ENCODE peak calls at places on chromosome 16, in seven cellular contexts. One of them, this sample, is unnamed.

GRCh38 chr16:71914802-71915201 is 19.5 kb downstream of the IST1 start:
- DNase-seq in fibroblast of the aortic adventitia: no peak
- DNase-seq in non-pigmented ciliary epithelial cell: no peak
- DNase-seq in NCI-H460: no peak
- DNase-seq in CD4-positive, alpha-beta memory T cell: no peak
- DNase-seq in H4: no peak
- DNase-seq in fibroblast of pulmonary artery: no peak
- DNase-seq in this sample: no peak

GRCh38 chr16:68640972-68641371 is 4.1 kb upstream of the CDH3 start:
- DNase-seq in fibroblast of the aortic adventitia: peak
- DNase-seq in non-pigmented ciliary epithelial cell: no peak
- DNase-seq in NCI-H460: no peak
- DNase-seq in CD4-positive, alpha-beta memory T cell: no peak
- DNase-seq in H4: peak
- DNase-seq in fibroblast of pulmonary artery: peak
- DNase-seq in this sample: no peak

GRCh38 chr16:3465301-3465700 is 21.8 kb downstream of the NAA60 start:
- DNase-seq in fibroblast of the aortic adventitia: no peak
- DNase-seq in non-pigmented ciliary epithelial cell: no peak
- DNase-seq in NCI-H460: no peak
- DNase-seq in CD4-positive, alpha-beta memory T cell: no peak
- DNase-seq in H4: no peak
- DNase-seq in fibroblast of pulmonary artery: no peak
- DNase-seq in this sample: no peak

GRCh38 chr16:4136229-4136813 is 20.1 kb upstream of the ADCY9 start:
- DNase-seq in fibroblast of the aortic adventitia: no peak
- DNase-seq in non-pigmented ciliary epithelial cell: no peak
- DNase-seq in NCI-H460: no peak
- DNase-seq in CD4-positive, alpha-beta memory T cell: no peak
- DNase-seq in H4: peak
- DNase-seq in fibroblast of pulmonary artery: no peak
- DNase-seq in this sample: no peak

GRCh38 chr16:86965331-86965730 is 351.9 kb downstream of the C16orf95 start:
- DNase-seq in fibroblast of the aortic adventitia: no peak
- DNase-seq in non-pigmented ciliary epithelial cell: no peak
- DNase-seq in NCI-H460: no peak
- DNase-seq in CD4-positive, alpha-beta memory T cell: no peak
- DNase-seq in H4: no peak
- DNase-seq in fibroblast of pulmonary artery: no peak
- DNase-seq in this sample: no peak

GRCh38 chr16:11183951-11184350 is 72.1 kb downstream of the SOCS1 start:
- DNase-seq in fibroblast of the aortic adventitia: no peak
- DNase-seq in non-pigmented ciliary epithelial cell: no peak
- DNase-seq in NCI-H460: no peak
- DNase-seq in CD4-positive, alpha-beta memory T cell: no peak
- DNase-seq in H4: no peak
- DNase-seq in fibroblast of pulmonary artery: no peak
- DNase-seq in this sample: no peak

GRCh38 chr16:30997887-30998711 is 12.3 kb downstream of the STX1B start:
- DNase-seq in fibroblast of the aortic adventitia: peak
- DNase-seq in non-pigmented ciliary epithelial cell: peak
- DNase-seq in NCI-H460: no peak
- DNase-seq in CD4-positive, alpha-beta memory T cell: no peak
- DNase-seq in H4: peak
- DNase-seq in fibroblast of pulmonary artery: peak
- DNase-seq in this sample: no peak

GRCh38 chr16:51849715-51850114 is 697.2 kb downstream of the TOX3 start:
- DNase-seq in fibroblast of the aortic adventitia: no peak
- DNase-seq in non-pigmented ciliary epithelial cell: no peak
- DNase-seq in NCI-H460: no peak
- DNase-seq in CD4-positive, alpha-beta memory T cell: no peak
- DNase-seq in H4: no peak
- DNase-seq in fibroblast of pulmonary artery: no peak
- DNase-seq in this sample: no peak

GRCh38 chr16:66121466-66121865 is 245.0 kb upstream of the CDH5 start:
- DNase-seq in fibroblast of the aortic adventitia: no peak
- DNase-seq in non-pigmented ciliary epithelial cell: no peak
- DNase-seq in NCI-H460: no peak
- DNase-seq in CD4-positive, alpha-beta memory T cell: no peak
- DNase-seq in H4: no peak
- DNase-seq in fibroblast of pulmonary artery: no peak
- DNase-seq in this sample: no peak

GRCh38 chr16:31356566-31357323 is 1.8 kb downstream of the ITGAX start:
- DNase-seq in fibroblast of the aortic adventitia: no peak
- DNase-seq in non-pigmented ciliary epithelial cell: no peak
- DNase-seq in NCI-H460: no peak
- DNase-seq in CD4-positive, alpha-beta memory T cell: no peak
- DNase-seq in H4: no peak
- DNase-seq in fibroblast of pulmonary artery: no peak
- DNase-seq in this sample: no peak

GRCh38 chr16:85056211-85056748 is 28.7 kb downstream of the KIAA0513 start:
- DNase-seq in fibroblast of the aortic adventitia: peak
- DNase-seq in non-pigmented ciliary epithelial cell: no peak
- DNase-seq in NCI-H460: no peak
- DNase-seq in CD4-positive, alpha-beta memory T cell: peak
- DNase-seq in H4: no peak
- DNase-seq in fibroblast of pulmonary artery: peak
- DNase-seq in this sample: no peak

GRCh38 chr16:21166561-21166961 is 8.1 kb downstream of the LDAF1 start:
- DNase-seq in fibroblast of the aortic adventitia: no peak
- DNase-seq in non-pigmented ciliary epithelial cell: no peak
- DNase-seq in NCI-H460: no peak
- DNase-seq in CD4-positive, alpha-beta memory T cell: no peak
- DNase-seq in H4: peak
- DNase-seq in fibroblast of pulmonary artery: peak
- DNase-seq in this sample: no peak

GRCh38 chr16:84166796-84167695 is 19.8 kb downstream of the TAF1C start:
- DNase-seq in fibroblast of the aortic adventitia: no peak
- DNase-seq in non-pigmented ciliary epithelial cell: no peak
- DNase-seq in NCI-H460: no peak
- DNase-seq in CD4-positive, alpha-beta memory T cell: no peak
- DNase-seq in H4: no peak
- DNase-seq in fibroblast of pulmonary artery: no peak
- DNase-seq in this sample: no peak

GRCh38 chr16:10039220-10040096 is 142.8 kb downstream of the GRIN2A start:
- DNase-seq in fibroblast of the aortic adventitia: peak
- DNase-seq in non-pigmented ciliary epithelial cell: no peak
- DNase-seq in NCI-H460: no peak
- DNase-seq in CD4-positive, alpha-beta memory T cell: no peak
- DNase-seq in H4: no peak
- DNase-seq in fibroblast of pulmonary artery: no peak
- DNase-seq in this sample: no peak

GRCh38 chr16:80938035-80938927 is 68.4 kb downstream of the CMC2 start:
- DNase-seq in fibroblast of the aortic adventitia: peak
- DNase-seq in non-pigmented ciliary epithelial cell: peak
- DNase-seq in NCI-H460: no peak
- DNase-seq in CD4-positive, alpha-beta memory T cell: no peak
- DNase-seq in H4: peak
- DNase-seq in fibroblast of pulmonary artery: peak
- DNase-seq in this sample: no peak

GRCh38 chr16:5422047-5422446 is 324.5 kb upstream of the EEF2KMT start:
- DNase-seq in fibroblast of the aortic adventitia: no peak
- DNase-seq in non-pigmented ciliary epithelial cell: no peak
- DNase-seq in NCI-H460: no peak
- DNase-seq in CD4-positive, alpha-beta memory T cell: no peak
- DNase-seq in H4: no peak
- DNase-seq in fibroblast of pulmonary artery: no peak
- DNase-seq in this sample: no peak

GRCh38 chr16:86452451-86452850 is 57.9 kb upstream of the FOXF1 start:
- DNase-seq in fibroblast of the aortic adventitia: peak
- DNase-seq in non-pigmented ciliary epithelial cell: no peak
- DNase-seq in NCI-H460: no peak
- DNase-seq in CD4-positive, alpha-beta memory T cell: no peak
- DNase-seq in H4: no peak
- DNase-seq in fibroblast of pulmonary artery: no peak
- DNase-seq in this sample: no peak

GRCh38 chr16:68756250-68757051 is 19.4 kb downstream of the CDH1 start:
- DNase-seq in fibroblast of the aortic adventitia: peak
- DNase-seq in non-pigmented ciliary epithelial cell: no peak
- DNase-seq in NCI-H460: no peak
- DNase-seq in CD4-positive, alpha-beta memory T cell: peak
- DNase-seq in H4: peak
- DNase-seq in fibroblast of pulmonary artery: no peak
- DNase-seq in this sample: peak

GRCh38 chr16:85248269-85248668 is 136.0 kb upstream of the CIBAR2 start:
- DNase-seq in fibroblast of the aortic adventitia: no peak
- DNase-seq in non-pigmented ciliary epithelial cell: no peak
- DNase-seq in NCI-H460: no peak
- DNase-seq in CD4-positive, alpha-beta memory T cell: no peak
- DNase-seq in H4: no peak
- DNase-seq in fibroblast of pulmonary artery: no peak
- DNase-seq in this sample: no peak

GRCh38 chr16:75764154-75764768 is 38.0 kb upstream of the CPHXL start:
- DNase-seq in fibroblast of the aortic adventitia: peak
- DNase-seq in non-pigmented ciliary epithelial cell: peak
- DNase-seq in NCI-H460: peak
- DNase-seq in CD4-positive, alpha-beta memory T cell: peak
- DNase-seq in H4: peak
- DNase-seq in fibroblast of pulmonary artery: peak
- DNase-seq in this sample: peak

GRCh38 chr16:66109677-66110076 is 256.8 kb upstream of the CDH5 start:
- DNase-seq in fibroblast of the aortic adventitia: no peak
- DNase-seq in non-pigmented ciliary epithelial cell: no peak
- DNase-seq in NCI-H460: no peak
- DNase-seq in CD4-positive, alpha-beta memory T cell: no peak
- DNase-seq in H4: no peak
- DNase-seq in fibroblast of pulmonary artery: no peak
- DNase-seq in this sample: no peak

GRCh38 chr16:4345439-4346204 is 5.5 kb downstream of the PAM16 start:
- DNase-seq in fibroblast of the aortic adventitia: no peak
- DNase-seq in non-pigmented ciliary epithelial cell: no peak
- DNase-seq in NCI-H460: no peak
- DNase-seq in CD4-positive, alpha-beta memory T cell: no peak
- DNase-seq in H4: no peak
- DNase-seq in fibroblast of pulmonary artery: no peak
- DNase-seq in this sample: no peak

GRCh38 chr16:2088759-2089358 is 41.1 kb downstream of the TSC2 start:
- DNase-seq in fibroblast of the aortic adventitia: no peak
- DNase-seq in non-pigmented ciliary epithelial cell: no peak
- DNase-seq in NCI-H460: no peak
- DNase-seq in CD4-positive, alpha-beta memory T cell: no peak
- DNase-seq in H4: no peak
- DNase-seq in fibroblast of pulmonary artery: no peak
- DNase-seq in this sample: no peak

GRCh38 chr16:2282866-2283555 is 15.1 kb upstream of the RNPS1 start:
- DNase-seq in fibroblast of the aortic adventitia: no peak
- DNase-seq in non-pigmented ciliary epithelial cell: no peak
- DNase-seq in NCI-H460: no peak
- DNase-seq in CD4-positive, alpha-beta memory T cell: no peak
- DNase-seq in H4: no peak
- DNase-seq in fibroblast of pulmonary artery: no peak
- DNase-seq in this sample: no peak

GRCh38 chr16:512802-513201 is 14.7 kb upstream of the CAPN15 start:
- DNase-seq in fibroblast of the aortic adventitia: no peak
- DNase-seq in non-pigmented ciliary epithelial cell: no peak
- DNase-seq in NCI-H460: no peak
- DNase-seq in CD4-positive, alpha-beta memory T cell: no peak
- DNase-seq in H4: no peak
- DNase-seq in fibroblast of pulmonary artery: no peak
- DNase-seq in this sample: no peak

This sample was measured in central memory CD8-positive, alpha-beta T cell.